ENCODE peak calls at places on chromosome 3, in ten cellular contexts. L is stimulated activated naive CD8-positive, alpha-beta T cell treated with anti-CD3 and anti-CD28 coated beads, Interleukin-15, amount 100 ng/mL, for 72 hours; A is Kasumi-1; P is NCI-H1436; H is neural crest cell; Z is ELF-1; Q is activated T-cell treated with anti-CD3 and anti-CD28 coated beads for 24 hours; V is mucosa of descending colon; T is NCI-H187; U is effector memory CD8-positive, alpha-beta T cell. R is an unnamed sample.

GRCh38 chr3:189100866-189101265 is 70.9 kb upstream of the TPRG1 start:
- DNase-seq in L (no peak), A (no peak), P (no peak), H (no peak), Z (peak; percentile 13), Q (no peak), V (no peak), T (no peak), U (no peak), R (no peak)

GRCh38 chr3:50160561-50160983 is 5.4 kb downstream of the SEMA3F start:
- DNase-seq in L (no peak), A (no peak), P (no peak), H (no peak), Z (no peak), Q (no peak), V (no peak), T (no peak), U (no peak), R (no peak)

GRCh38 chr3:169403855-169404254 is 259.7 kb downstream of the MECOM start:
- DNase-seq in L (no peak), A (no peak), P (no peak), H (no peak), Z (no peak), Q (no peak), V (no peak), T (no peak), U (no peak), R (no peak)

GRCh38 chr3:125079675-125080045 is 23.9 kb upstream of the HEG1 start:
- DNase-seq in L (no peak), A (no peak), P (no peak), H (no peak), Z (no peak), Q (no peak), V (no peak), T (no peak), U (no peak), R (no peak)

GRCh38 chr3:174223042-174223441 is 636.1 kb upstream of the NAALADL2 start:
- DNase-seq in L (no peak), A (no peak), P (no peak), H (no peak), Z (no peak), Q (no peak), V (no peak), T (no peak), U (no peak), R (no peak)

GRCh38 chr3:195549931-195550519 is 6.9 kb upstream of the PPP1R2 start:
- DNase-seq in L (peak; percentile 67), A (no peak), P (no peak), H (no peak), Z (no peak), Q (peak; percentile 58), V (peak; percentile 81), T (no peak), U (peak; percentile 75), R (no peak)

GRCh38 chr3:149273096-149273751 is 51.6 kb upstream of the CP start:
- DNase-seq in L (peak; percentile 11), A (peak; percentile 87), P (peak; percentile 82), H (peak; percentile 29), Z (peak; percentile 80), Q (peak; percentile 11), V (no peak), T (peak; percentile 23), U (peak; percentile 37), R (peak; percentile 31)

GRCh38 chr3:56980798-56981390 is 79.6 kb upstream of the SPATA12 start:
- DNase-seq in L (peak; percentile 40), A (peak; percentile 98), P (no peak), H (no peak), Z (peak; percentile 68), Q (peak; percentile 43), V (no peak), T (no peak), U (no peak), R (no peak)

GRCh38 chr3:194231840-194232832 is 96.2 kb downstream of the HES1 start:
- DNase-seq in L (no peak), A (no peak), P (no peak), H (no peak), Z (no peak), Q (no peak), V (no peak), T (no peak), U (no peak), R (no peak)

GRCh38 chr3:115518100-115518852 is 105.0 kb upstream of the GAP43 start:
- DNase-seq in L (no peak), A (no peak), P (peak; percentile 12), H (no peak), Z (peak; percentile 84), Q (no peak), V (no peak), T (no peak), U (no peak), R (no peak)

GRCh38 chr3:90241481-90241880 is 1134.1 kb downstream of the EPHA3 start:
- DNase-seq in L (no peak), A (no peak), P (no peak), H (no peak), Z (no peak), Q (no peak), V (no peak), T (no peak), U (no peak), R (no peak)

GRCh38 chr3:150960708-150961684 is 11.5 kb downstream of the CLRN1 start:
- DNase-seq in L (no peak), A (no peak), P (no peak), H (no peak), Z (no peak), Q (no peak), V (no peak), T (no peak), U (no peak), R (no peak)

GRCh38 chr3:177602601-177603136 is 405.4 kb upstream of the TBL1XR1 start:
- DNase-seq in L (no peak), A (peak; percentile 14), P (peak; percentile 34), H (no peak), Z (peak; percentile 55), Q (no peak), V (no peak), T (no peak), U (no peak), R (no peak)

GRCh38 chr3:194488007-194488742 is 1.4 kb upstream of the ATP13A3 start:
- DNase-seq in L (no peak), A (peak; percentile 32), P (no peak), H (no peak), Z (peak; percentile 41), Q (no peak), V (no peak), T (no peak), U (peak; percentile 6), R (no peak)

GRCh38 chr3:127677541-127678314 is 5.0 kb downstream of the ABTB1 start:
- DNase-seq in L (no peak), A (no peak), P (no peak), H (no peak), Z (no peak), Q (no peak), V (peak; percentile 40), T (no peak), U (no peak), R (no peak)

GRCh38 chr3:189780556-189781270 is 149.5 kb downstream of the TP63 start:
- DNase-seq in L (no peak), A (no peak), P (no peak), H (no peak), Z (no peak), Q (no peak), V (no peak), T (no peak), U (no peak), R (no peak)

GRCh38 chr3:53221827-53222182 is 34.0 kb downstream of the TKT start:
- DNase-seq in L (no peak), A (no peak), P (no peak), H (no peak), Z (no peak), Q (no peak), V (no peak), T (no peak), U (no peak), R (no peak)

GRCh38 chr3:58237238-58237939 is at the start of gene ABHD6:
- DNase-seq in L (peak; percentile 93), A (peak; percentile 55), P (peak; percentile 23), H (peak; percentile 82), Z (peak; percentile 86), Q (peak; percentile 74), V (peak; percentile 85), T (peak; percentile 21), U (peak; percentile 91), R (peak; percentile 72)

GRCh38 chr3:47041114-47041513 is 61.6 kb downstream of the NBEAL2 start:
- DNase-seq in L (no peak), A (no peak), P (no peak), H (no peak), Z (no peak), Q (no peak), V (no peak), T (no peak), U (no peak), R (no peak)

GRCh38 chr3:39000008-39000450 is 51.7 kb downstream of the SCN11A start:
- DNase-seq in L (peak; percentile 6), A (peak; percentile 94), P (no peak), H (no peak), Z (peak; percentile 72), Q (no peak), V (no peak), T (peak; percentile 3), U (no peak), R (peak; percentile 24)

GRCh38 chr3:33791477-33792166 is 6.8 kb upstream of the PDCD6IP start:
- DNase-seq in L (no peak), A (peak; percentile 33), P (no peak), H (no peak), Z (no peak), Q (no peak), V (no peak), T (no peak), U (no peak), R (no peak)

GRCh38 chr3:116188231-116188785 is 257.0 kb downstream of the LSAMP start:
- DNase-seq in L (no peak), A (no peak), P (peak; percentile 12), H (no peak), Z (no peak), Q (no peak), V (no peak), T (no peak), U (no peak), R (no peak)

GRCh38 chr3:82259994-82260393 is 498.5 kb upstream of the GBE1 start:
- DNase-seq in L (no peak), A (no peak), P (no peak), H (no peak), Z (no peak), Q (no peak), V (no peak), T (no peak), U (no peak), R (no peak)

GRCh38 chr3:115627180-115628074 is 4.1 kb downstream of the GAP43 start:
- DNase-seq in L (no peak), A (no peak), P (no peak), H (no peak), Z (peak; percentile 37), Q (no peak), V (no peak), T (no peak), U (no peak), R (no peak)

GRCh38 chr3:11703185-11703584 is 59.5 kb upstream of the VGLL4 start:
- DNase-seq in L (no peak), A (no peak), P (no peak), H (no peak), Z (no peak), Q (no peak), V (no peak), T (no peak), U (no peak), R (no peak)

GRCh38 chr3:196563721-196564225 is 4.6 kb downstream of the WDR53 start:
- DNase-seq in L (no peak), A (peak; percentile 14), P (no peak), H (no peak), Z (no peak), Q (no peak), V (no peak), T (no peak), U (no peak), R (no peak)

GRCh38 chr3:180612363-180612762 is 10.4 kb downstream of the TTC14 start:
- DNase-seq in L (no peak), A (no peak), P (no peak), H (no peak), Z (peak; percentile 53), Q (no peak), V (no peak), T (no peak), U (no peak), R (no peak)

GRCh38 chr3:94647131-94647530 is 584.3 kb downstream of the NSUN3 start:
- DNase-seq in L (no peak), A (no peak), P (no peak), H (no peak), Z (no peak), Q (no peak), V (no peak), T (no peak), U (no peak), R (no peak)

R was measured in GM19239.